ENCODE peak calls at places on chromosomes 11 and 22, in nine cellular contexts. Q, H, O, N, J, Z, V, Y and A are unnamed samples.

GRCh38 chr11:103368151-103368550 is 258.9 kb downstream of the DYNC2H1 start:
- DNase-seq in Z (no peak), Q (no peak), V (no peak), O (no peak), H (peak), J (no peak), Y (no peak), N (no peak), A (no peak)

GRCh38 chr11:72308226-72309073 is 64.5 kb upstream of the PHOX2A start:
- DNase-seq in V (peak), Y (peak), N (no peak), J (no peak), Q (no peak), O (peak), H (peak), Z (peak), A (no peak)

GRCh38 chr22:33832558-33833151 is 87.6 kb downstream of the LARGE1 start:
- DNase-seq in N (peak), Q (no peak), Y (no peak), Z (no peak), V (no peak), O (no peak), H (no peak), J (no peak), A (no peak)

GRCh38 chr11:77873345-77873744 is 52.4 kb downstream of the AAMDC start:
- DNase-seq in O (no peak), Z (no peak), Q (no peak), N (no peak), Y (no peak), V (no peak), J (no peak), H (no peak), A (no peak)

GRCh38 chr22:49366437-49366836 is 461.2 kb downstream of the BRD1 start:
- DNase-seq in J (no peak), H (no peak), O (no peak), V (no peak), Q (peak), Z (no peak), Y (no peak), N (no peak), A (no peak)

GRCh38 chr11:59201376-59201775 is 11.4 kb downstream of the MPEG1 start:
- DNase-seq in O (no peak), Y (no peak), Q (no peak), Z (peak), J (no peak), H (no peak), V (no peak), N (no peak), A (no peak)

GRCh38 chr11:108793611-108794010 is 128.7 kb downstream of the DDX10 start:
- DNase-seq in Y (no peak), O (no peak), Q (no peak), J (no peak), Z (no peak), H (no peak), N (no peak), V (no peak), A (no peak)

GRCh38 chr22:43477151-43477725 is 65.4 kb downstream of the MPPED1 start:
- DNase-seq in O (no peak), Z (no peak), N (no peak), H (no peak), Q (no peak), J (no peak), V (no peak), Y (no peak), A (no peak)

GRCh38 chr11:116046127-116046526 is 541.9 kb upstream of the CADM1 start:
- DNase-seq in Z (no peak), J (no peak), Q (no peak), H (no peak), Y (no peak), O (no peak), V (no peak), N (no peak), A (no peak)

GRCh38 chr11:65720237-65720934 is at the start of gene RNASEH2C:
- DNase-seq in V (peak), H (peak), N (peak), Q (peak), J (peak), Z (peak), Y (peak), O (peak), A (peak)

GRCh38 chr11:132007184-132007583 is 636.8 kb downstream of the NTM start:
- DNase-seq in O (no peak), Q (no peak), Z (no peak), V (no peak), Y (no peak), H (no peak), J (no peak), N (no peak), A (no peak)

GRCh38 chr22:39300198-39300830 is 19.1 kb downstream of the RPL3 start:
- DNase-seq in V (no peak), O (no peak), Y (no peak), N (peak), Z (no peak), Q (peak), J (peak), H (no peak), A (no peak)

GRCh38 chr22:48927591-48927990 is 900.1 kb downstream of the BRD1 start:
- DNase-seq in O (no peak), V (no peak), J (no peak), Y (no peak), Z (no peak), H (no peak), N (no peak), Q (no peak), A (no peak)

GRCh38 chr22:25716637-25717036 is 25.4 kb upstream of the MYO18B start:
- DNase-seq in Z (no peak), Y (no peak), J (no peak), N (no peak), Q (no peak), O (no peak), V (no peak), H (no peak), A (no peak)

GRCh38 chr22:23047265-23047664 is 23.1 kb upstream of the GNAZ start:
- DNase-seq in N (no peak), H (no peak), O (no peak), J (no peak), Y (no peak), V (no peak), Z (no peak), Q (no peak), A (no peak)